ENCODE peak calls at places on chromosomes 13 and 19, in ten cellular contexts. K is Peyer's patch, A is breast epithelium, E is cardiac muscle cell, I is NB4, G is coronary artery, X is testis, H is dorsolateral prefrontal cortex, Y is mucosa of descending colon, V is body of pancreas. S is an unnamed sample.

GRCh38 chr13:46124967-46125933 is 20.4 kb upstream of the CPB2 start:
- DNase-seq in X (no peak), E (no peak), Y (no peak), I (peak), G (no peak), A (no peak), K (no peak), H (no peak), V (no peak), S (no peak)

GRCh38 chr19:39514840-39515550 is at the start of gene SELENOV:
- DNase-seq in V (no peak), Y (no peak), G (no peak), H (peak), I (no peak), A (no peak), X (no peak), E (no peak), K (no peak), S (no peak)

GRCh38 chr19:50058425-50058824 is 32.6 kb downstream of the ZNF473 start:
- DNase-seq in Y (no peak), K (no peak), E (no peak), H (no peak), G (no peak), X (no peak), A (no peak), I (no peak), V (no peak), S (no peak)

GRCh38 chr19:18225702-18226468 is at the start of gene PDE4C:
- DNase-seq in G (no peak), I (no peak), H (no peak), K (no peak), X (no peak), Y (no peak), E (peak), V (no peak), A (no peak), S (no peak)

GRCh38 chr13:27658569-27658968 is 36.9 kb downstream of the POLR1D start:
- DNase-seq in I (no peak), K (no peak), V (no peak), X (no peak), Y (no peak), H (no peak), A (no peak), E (peak), G (no peak), S (no peak)

GRCh38 chr19:58473775-58474174 is 2.4 kb upstream of the ZNF446 start:
- DNase-seq in I (no peak), V (no peak), G (no peak), H (no peak), Y (no peak), X (no peak), A (no peak), K (no peak), E (no peak), S (no peak)

GRCh38 chr13:72850959-72851677 is 69.2 kb downstream of the PIBF1 start:
- DNase-seq in X (no peak), H (no peak), V (no peak), K (peak), A (no peak), I (no peak), E (no peak), Y (peak), G (peak), S (peak)

GRCh38 chr19:32814046-32814445 is 55.5 kb downstream of the SLC7A9 start:
- DNase-seq in I (no peak), A (no peak), G (no peak), E (no peak), H (no peak), Y (no peak), X (peak), V (no peak), K (no peak), S (no peak)

GRCh38 chr13:84366484-84366883 is 484.2 kb upstream of the SLITRK1 start:
- DNase-seq in V (no peak), H (no peak), K (no peak), A (no peak), I (no peak), Y (no peak), E (peak), X (no peak), G (no peak), S (no peak)

GRCh38 chr19:29687244-29687896 is 22.1 kb downstream of the PLEKHF1 start:
- DNase-seq in K (peak), X (no peak), V (no peak), H (no peak), A (no peak), I (peak), G (no peak), E (peak), Y (no peak), S (no peak)

GRCh38 chr19:49437231-49437630 is 4.1 kb downstream of the SLC17A7 start:
- DNase-seq in X (no peak), E (no peak), K (no peak), Y (no peak), H (peak), I (no peak), G (no peak), A (no peak), V (no peak), S (no peak)

GRCh38 chr19:35195822-35196221 is 32.7 kb downstream of the FAM187B start:
- DNase-seq in V (no peak), I (no peak), Y (no peak), K (no peak), G (no peak), A (no peak), E (no peak), X (no peak), H (no peak), S (peak)

GRCh38 chr19:4014541-4015491 is 7.3 kb downstream of the PIAS4 start:
- DNase-seq in X (peak), V (peak), H (peak), K (no peak), G (no peak), Y (no peak), E (no peak), A (peak), I (no peak), S (no peak)

GRCh38 chr19:34365463-34366401 is 736 bp downstream of the GPI start:
- DNase-seq in E (peak), K (peak), G (no peak), V (peak), A (no peak), I (peak), Y (peak), X (peak), H (peak), S (no peak)

GRCh38 chr13:30143671-30144400 is 163.5 kb downstream of the KATNAL1 start:
- DNase-seq in V (no peak), K (no peak), Y (no peak), G (no peak), H (no peak), X (no peak), A (no peak), I (peak), E (peak), S (no peak)

GRCh38 chr19:6532244-6532999 is 1.6 kb downstream of the TNFSF9 start:
- DNase-seq in I (peak), V (no peak), E (no peak), Y (peak), H (no peak), K (peak), A (no peak), G (no peak), X (no peak), S (no peak)

GRCh38 chr19:51726049-51726448 is 2.3 kb upstream of the HAS1 start:
- DNase-seq in Y (peak), V (no peak), K (peak), A (no peak), H (no peak), G (peak), X (peak), I (no peak), E (peak), S (no peak)

GRCh38 chr13:62512194-62513141 is 1096.8 kb upstream of the PCDH20 start:
- DNase-seq in G (no peak), Y (no peak), I (peak), A (peak), E (peak), H (no peak), V (peak), K (no peak), X (peak), S (no peak)

GRCh38 chr19:10288662-10289166 is 1.0 kb upstream of the ICAM5 start:
- DNase-seq in X (no peak), K (peak), I (peak), A (no peak), H (no peak), Y (peak), G (no peak), V (no peak), E (peak), S (no peak)

GRCh38 chr13:33509642-33510229 is 224.2 kb upstream of the STARD13 start:
- DNase-seq in G (peak), K (peak), V (peak), X (peak), Y (no peak), H (no peak), E (peak), I (no peak), A (no peak), S (no peak)

GRCh38 chr13:22828081-22828480 is 352.7 kb upstream of the SGCG start:
- DNase-seq in I (no peak), G (no peak), V (no peak), A (no peak), X (no peak), K (no peak), E (no peak), H (no peak), Y (no peak), S (peak)

GRCh38 chr19:40804783-40805242 is 5.8 kb downstream of the EGLN2 start:
- DNase-seq in G (no peak), X (no peak), A (no peak), I (no peak), K (no peak), H (no peak), Y (peak), V (peak), E (no peak), S (no peak)
- TF ChIP-seq CTCF in G (no peak), X (no peak), A (no peak), I (no peak), K (no peak), H (peak), Y (no peak), V (no peak), E (peak), S (peak)

GRCh38 chr19:2540251-2540645 is 64.3 kb downstream of the GADD45B start:
- DNase-seq in G (no peak), E (no peak), Y (no peak), I (no peak), V (no peak), K (no peak), H (no peak), A (no peak), X (no peak), S (no peak)
- H3K4me3 ChIP-seq in G (peak), E (peak), Y (no peak), I (no peak), V (no peak), K (no peak), H (no peak), A (peak), X (no peak), S (peak)

DNA sequence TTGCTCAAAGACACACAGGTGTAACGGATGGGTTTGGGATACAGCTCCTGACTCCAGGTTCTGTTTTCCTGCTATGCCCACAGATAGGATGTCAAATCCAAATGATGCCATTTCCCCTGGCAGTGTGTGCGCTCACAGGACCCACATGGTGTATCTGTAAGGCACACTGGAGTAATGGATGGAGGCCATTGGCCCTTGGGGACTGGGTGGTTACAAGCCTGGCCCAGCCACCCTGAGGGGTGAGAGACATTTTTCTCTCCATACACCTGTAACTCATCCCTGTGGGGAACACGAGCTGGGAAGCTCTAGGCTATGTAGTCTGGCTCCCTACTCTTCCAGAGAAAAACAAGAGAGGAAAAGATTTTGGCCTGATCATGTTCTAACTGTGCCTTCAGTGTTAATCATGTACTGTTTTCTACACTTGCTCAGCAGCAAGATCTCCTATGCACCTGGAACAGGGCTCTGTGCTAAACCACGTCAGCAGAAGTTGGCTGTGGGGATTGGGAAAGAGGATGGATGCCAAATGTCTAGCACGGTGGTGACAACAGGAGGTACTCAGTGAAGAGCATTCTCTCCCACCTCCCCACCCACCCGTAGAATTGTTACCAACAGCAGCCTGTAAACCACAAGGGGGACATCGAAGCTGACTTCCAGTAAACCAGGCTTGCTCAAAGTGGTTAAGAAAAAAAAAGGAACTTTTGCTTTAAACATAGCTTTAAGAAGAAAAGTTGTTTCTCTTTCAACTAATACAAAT is 237.0 kb downstream of the LACC1 start:
- DNase-seq in X (no peak), V (no peak), K (no peak), G (no peak), H (no peak), Y (no peak), E (peak), A (no peak), I (peak), S (no peak)
- TF ChIP-seq CTCF in X (no peak), V (no peak), K (no peak), G (peak), H (peak), Y (no peak), E (peak), A (no peak), I (peak), S (peak)

DNA sequence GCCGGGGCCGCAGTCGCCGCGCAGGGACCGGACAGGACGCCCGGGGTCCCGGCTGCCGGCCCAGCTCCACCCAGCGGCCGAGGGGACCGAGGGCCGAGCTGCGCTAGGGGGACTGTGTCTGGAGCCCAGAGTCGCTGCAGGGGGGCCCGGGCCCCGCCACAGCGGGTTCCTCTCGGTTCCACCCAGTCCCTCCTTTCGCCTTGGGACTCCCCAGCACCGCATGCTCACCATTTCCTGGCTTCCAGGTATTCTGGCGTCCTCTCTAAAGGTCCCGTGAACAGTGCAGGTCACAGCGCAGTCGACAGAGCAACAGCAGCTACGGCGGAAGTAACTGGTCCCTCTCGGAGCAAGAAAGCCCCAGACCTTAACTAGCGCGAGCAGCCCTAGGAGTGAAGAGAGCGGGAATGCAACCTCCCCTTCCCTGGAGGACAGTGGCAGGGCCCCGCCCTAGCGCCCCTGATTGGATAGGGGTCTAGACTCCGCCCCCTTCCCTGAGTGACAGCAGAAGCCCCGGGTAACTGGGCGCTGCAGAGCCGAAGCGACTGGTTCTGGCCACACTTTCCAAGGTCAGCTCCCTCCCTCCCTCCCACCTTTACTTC is at the start of gene ZNF878:
- DNase-seq in H (peak), V (peak), A (peak), Y (peak), X (peak), I (peak), E (peak), K (peak), G (peak), S (no peak)
- H3K4me3 ChIP-seq in H (peak), V (peak), A (peak), Y (peak), X (peak), I (peak), E (peak), K (peak), G (peak), S (peak)

GRCh38 chr13:112746044-112746443 is 56.2 kb downstream of the ATP11A start:
- DNase-seq in Y (no peak), E (no peak), H (no peak), I (no peak), A (no peak), K (no peak), X (no peak), G (no peak), V (no peak), S (no peak)

GRCh38 chr13:112748947-112749346 is 59.1 kb downstream of the ATP11A start:
- DNase-seq in V (peak), E (peak), I (no peak), G (no peak), A (no peak), K (no peak), Y (no peak), H (peak), X (no peak), S (no peak)

GRCh38 chr13:112750570-112750969 is 60.7 kb downstream of the ATP11A start:
- DNase-seq in Y (no peak), K (no peak), G (no peak), I (no peak), E (no peak), H (no peak), X (no peak), V (no peak), A (no peak), S (no peak)

GRCh38 chr13:112744306-112745021 is 54.6 kb downstream of the ATP11A start:
- DNase-seq in G (no peak), A (no peak), X (no peak), V (no peak), K (no peak), I (no peak), H (no peak), Y (no peak), E (peak), S (no peak)

DNA sequence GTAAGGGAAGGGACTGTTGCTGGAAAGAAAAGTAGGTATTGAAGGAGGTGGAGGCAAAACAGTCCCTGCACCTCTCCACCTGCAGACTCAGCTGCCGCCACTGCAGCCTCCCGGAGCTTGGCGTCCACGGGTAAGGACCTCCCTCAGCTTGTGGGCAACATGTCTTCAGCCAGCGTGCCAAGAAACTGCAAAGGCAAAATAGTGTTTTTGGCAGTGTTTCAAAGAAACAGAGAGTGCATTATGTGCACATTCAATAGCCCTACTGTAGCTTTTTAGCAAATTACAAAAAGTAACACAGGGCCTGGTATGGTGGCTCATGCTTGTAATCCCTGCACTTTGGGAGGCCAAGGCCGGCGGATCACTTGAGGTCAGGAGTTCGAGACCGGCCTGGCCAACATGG is 57.4 kb downstream of the ATP11A start:
- DNase-seq in A (no peak), K (no peak), E (no peak), H (no peak), G (no peak), X (peak), I (no peak), Y (no peak), V (peak), S (no peak)
- TF ChIP-seq CTCF in A (no peak), K (no peak), E (no peak), H (no peak), G (no peak), X (no peak), I (no peak), Y (no peak), V (no peak), S (no peak)

GRCh38 chr19:46979103-46979769 is 40.4 kb upstream of the NPAS1 start:
- DNase-seq in G (no peak), I (no peak), V (no peak), X (peak), E (no peak), A (no peak), K (no peak), Y (no peak), H (no peak), S (no peak)

GRCh38 chr19:46977548-46977947 is 42.1 kb upstream of the NPAS1 start:
- DNase-seq in H (no peak), G (no peak), K (no peak), V (no peak), I (no peak), E (no peak), X (no peak), A (no peak), Y (no peak), S (no peak)

GRCh38 chr19:46976845-46977320 is 42.8 kb upstream of the NPAS1 start:
- DNase-seq in X (peak), Y (no peak), V (peak), I (peak), H (no peak), E (peak), K (no peak), G (no peak), A (no peak), S (peak)

GRCh38 chr19:46979770-46980105 is 39.9 kb upstream of the NPAS1 start:
- DNase-seq in H (no peak), X (no peak), V (no peak), I (no peak), E (no peak), G (no peak), K (no peak), A (no peak), Y (no peak), S (no peak)

DNA sequence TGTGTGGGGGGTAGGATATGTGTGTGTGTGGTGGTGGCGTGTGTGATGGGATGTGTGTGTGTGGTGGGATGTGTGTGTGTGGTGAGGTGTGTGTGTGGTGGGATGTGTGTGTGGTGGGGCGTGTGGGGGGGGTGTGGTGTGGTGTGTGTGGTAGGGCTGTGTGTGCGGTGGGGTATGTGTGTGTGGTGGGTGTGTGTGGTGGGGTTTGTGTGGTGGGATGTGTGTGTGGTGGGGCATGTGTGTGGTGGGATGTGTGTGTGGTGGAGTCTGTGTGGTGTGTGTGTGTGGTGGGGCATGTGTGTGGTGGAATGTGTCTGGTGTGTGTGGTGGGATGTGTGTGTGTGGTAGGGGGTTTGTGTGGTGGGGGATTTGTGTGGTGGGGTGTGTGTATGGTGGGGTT is 41.2 kb upstream of the NPAS1 start:
- DNase-seq in H (no peak), K (no peak), E (no peak), I (no peak), X (no peak), G (no peak), V (no peak), A (no peak), Y (no peak), S (no peak)
- H3K4me3 ChIP-seq in H (no peak), K (no peak), E (no peak), I (no peak), X (no peak), G (no peak), V (no peak), A (no peak), Y (no peak), S (no peak)

GRCh38 chr13:114339779-114340534 is 25.7 kb downstream of the CHAMP1 start:
- DNase-seq in A (no peak), K (peak), Y (peak), H (no peak), E (peak), X (peak), V (peak), G (no peak), I (peak), S (no peak)
- TF ChIP-seq CTCF in A (no peak), K (peak), Y (peak), H (peak), E (peak), X (peak), V (peak), G (peak), I (peak), S (peak)

S was measured in epithelial cell of proximal tubule.